ENCODE peak calls at places on chromosomes 16 and 17, in seven cellular contexts. R is putamen; P is naive thymus-derived CD8-positive, alpha-beta T cell; T is left kidney; M is posterior vena cava; D is activated naive CD8-positive, alpha-beta T cell treated with anti-CD3 and anti-CD28 coated beads, Interleukin-2, amount 50 U/mL, for 16 hours; N is stimulated activated CD8-positive, alpha-beta memory T cell treated with anti-CD3 and anti-CD28 coated beads, Interleukin-4, amount 100 ng/mL, for 4 hours. O is an unnamed sample.
A peak's percentile ranks its signal among the peaks of the same experiment; 100 is the strongest.

GRCh38 chr17:38416840-38417209 is 11.4 kb upstream of the ARHGAP23 start:
- DNase-seq in R (no peak), P (no peak), T (no peak), M (no peak), D (no peak), N (no peak), O (no peak)

GRCh38 chr17:40485851-40486512 is 15.4 kb downstream of the TNS4 start:
- DNase-seq in R (no peak), P (no peak), T (peak; percentile 78), M (no peak), D (no peak), N (no peak), O (no peak)

GRCh38 chr16:7731121-7731520 is 398.5 kb downstream of the RBFOX1 start:
- DNase-seq in R (no peak), P (no peak), T (no peak), M (no peak), D (no peak), N (no peak), O (no peak)

GRCh38 chr17:74892013-74892841 is 1.2 kb downstream of the FADS6 start:
- DNase-seq in R (no peak), P (no peak), T (no peak), M (no peak), D (no peak), N (no peak), O (no peak)

GRCh38 chr17:45170976-45171337 is 9.3 kb downstream of the HEXIM2 start:
- DNase-seq in R (no peak), P (no peak), T (peak; percentile 47), M (peak; percentile 93), D (no peak), N (no peak), O (no peak)

GRCh38 chr17:1709971-1710806 is at the start of gene TLCD2:
- DNase-seq in R (no peak), P (no peak), T (peak; percentile 80), M (peak; percentile 93), D (no peak), N (no peak), O (no peak)

GRCh38 chr17:31798205-31798724 is 60.8 kb downstream of the COPRS start:
- DNase-seq in R (no peak), P (no peak), T (no peak), M (no peak), D (no peak), N (no peak), O (peak; percentile 20)

GRCh38 chr17:9284884-9285283 is 263.6 kb downstream of the NTN1 start:
- DNase-seq in R (no peak), P (no peak), T (no peak), M (no peak), D (no peak), N (no peak), O (no peak)

GRCh38 chr16:8959921-8960787 is 3.6 kb downstream of the USP7 start:
- DNase-seq in R (no peak), P (no peak), T (peak; percentile 57), M (no peak), D (no peak), N (no peak), O (no peak)

GRCh38 chr16:23400387-23400930 is 52.5 kb downstream of the COG7 start:
- DNase-seq in R (no peak), P (no peak), T (no peak), M (no peak), D (no peak), N (no peak), O (peak; percentile 29)

GRCh38 chr17:18025596-18026407 is 13.2 kb downstream of the ATPAF2 start:
- DNase-seq in R (peak; percentile 27), P (no peak), T (no peak), M (peak; percentile 58), D (no peak), N (no peak), O (no peak)

GRCh38 chr16:20916927-20917326 is 16.4 kb downstream of the LYRM1 start:
- DNase-seq in R (no peak), P (no peak), T (no peak), M (no peak), D (no peak), N (no peak), O (no peak)

GRCh38 chr17:71966459-71967313 is 154.1 kb upstream of the SOX9 start:
- DNase-seq in R (no peak), P (no peak), T (peak; percentile 6), M (no peak), D (no peak), N (no peak), O (no peak)

GRCh38 chr16:86363057-86363490 is 147.3 kb upstream of the FOXF1 start:
- DNase-seq in R (no peak), P (no peak), T (no peak), M (no peak), D (no peak), N (no peak), O (peak; percentile 6)

GRCh38 chr17:31696703-31697325 is 162.2 kb downstream of the COPRS start:
- DNase-seq in R (no peak), P (no peak), T (no peak), M (no peak), D (no peak), N (no peak), O (no peak)

GRCh38 chr17:66664336-66664735 is 170.6 kb upstream of the CACNG5 start:
- DNase-seq in R (no peak), P (no peak), T (no peak), M (no peak), D (no peak), N (no peak), O (no peak)

GRCh38 chr16:28623172-28623711 is 13.4 kb upstream of the SULT1A1 start:
- DNase-seq in R (peak; percentile 33), P (peak; percentile 69), T (peak; percentile 84), M (peak; percentile 85), D (peak; percentile 52), N (peak; percentile 41), O (no peak)

GRCh38 chr17:77531641-77532040 is 390.9 kb downstream of the SEC14L1 start:
- DNase-seq in R (no peak), P (no peak), T (no peak), M (no peak), D (no peak), N (no peak), O (no peak)

GRCh38 chr16:57409870-57410585 is 5.5 kb downstream of the CCL17 start:
- DNase-seq in R (no peak), P (no peak), T (peak; percentile 80), M (no peak), D (no peak), N (no peak), O (no peak)

GRCh38 chr17:40477796-40478195 is 23.6 kb downstream of the TNS4 start:
- DNase-seq in R (no peak), P (no peak), T (no peak), M (no peak), D (no peak), N (no peak), O (no peak)